ENCODE peak calls at places on chromosomes 13 and 19, in eight cellular contexts. A is GM23338; X is cardiac muscle cell; Q is brain microvascular endothelial cell; E is CD8-positive, alpha-beta T cell; R is A549; C is stomach; J is tibial artery. S is an unnamed sample.

GRCh38 chr13:30499338-30499737 is 33.6 kb upstream of the HMGB1 start:
- DNase-seq in A (no peak), E (no peak), C (no peak), Q (no peak), J (no peak), R (no peak), X (no peak), S (no peak)

GRCh38 chr13:109809216-109809890 is 23.0 kb upstream of the IRS2 start:
- DNase-seq in A (no peak), J (no peak), X (no peak), C (no peak), E (no peak), R (no peak), Q (no peak), S (no peak)

GRCh38 chr19:3034845-3035541 is 5.9 kb upstream of the TLE2 start:
- DNase-seq in Q (no peak), E (peak; percentile 39), R (no peak), C (peak; percentile 51), J (peak; percentile 77), X (peak; percentile 37), A (peak; percentile 53), S (no peak)

GRCh38 chr13:46866150-46866549 is 30.7 kb downstream of the HTR2A start:
- DNase-seq in A (peak; percentile 15), Q (peak; percentile 21), X (peak; percentile 24), R (no peak), C (no peak), E (no peak), J (no peak), S (no peak)

GRCh38 chr19:55452381-55453325 is 8.8 kb downstream of the ISOC2 start:
- DNase-seq in C (peak; percentile 49), A (peak; percentile 95), Q (peak; percentile 75), E (no peak), R (peak; percentile 66), J (no peak), X (peak; percentile 91), S (no peak)

GRCh38 chr19:19111138-19111835 is 27.0 kb downstream of the TMEM161A start:
- DNase-seq in Q (no peak), A (peak; percentile 57), J (no peak), C (no peak), R (no peak), E (no peak), X (no peak), S (no peak)

GRCh38 chr13:104408733-104409132 is 1342.5 kb upstream of the SLC10A2 start:
- DNase-seq in A (no peak), R (no peak), Q (no peak), J (no peak), E (no peak), X (no peak), C (no peak), S (no peak)

GRCh38 chr13:110915874-110916670 is 1.2 kb upstream of the ANKRD10 start:
- DNase-seq in R (no peak), J (no peak), E (no peak), C (no peak), A (no peak), X (no peak), Q (no peak), S (no peak)

GRCh38 chr13:70960841-70961443 is 852.7 kb upstream of the KLHL1 start:
- DNase-seq in Q (peak; percentile 20), R (no peak), J (no peak), C (no peak), A (peak; percentile 26), X (peak; percentile 48), E (no peak), S (no peak)

GRCh38 chr19:33775731-33776487 is 20.8 kb upstream of the KCTD15 start:
- DNase-seq in J (no peak), A (no peak), R (no peak), Q (no peak), C (no peak), X (no peak), E (no peak), S (no peak)

GRCh38 chr19:33772102-33772857 is 24.4 kb upstream of the KCTD15 start:
- DNase-seq in Q (no peak), R (no peak), E (no peak), A (no peak), C (no peak), X (no peak), J (no peak), S (no peak)

GRCh38 chr19:33772858-33773180 is 23.9 kb upstream of the KCTD15 start:
- DNase-seq in A (no peak), J (no peak), Q (no peak), X (no peak), R (no peak), E (no peak), C (no peak), S (no peak)

GRCh38 chr19:33774751-33775150 is 21.9 kb upstream of the KCTD15 start:
- DNase-seq in J (no peak), A (no peak), E (no peak), C (no peak), R (no peak), X (no peak), Q (no peak), S (no peak)

DNA sequence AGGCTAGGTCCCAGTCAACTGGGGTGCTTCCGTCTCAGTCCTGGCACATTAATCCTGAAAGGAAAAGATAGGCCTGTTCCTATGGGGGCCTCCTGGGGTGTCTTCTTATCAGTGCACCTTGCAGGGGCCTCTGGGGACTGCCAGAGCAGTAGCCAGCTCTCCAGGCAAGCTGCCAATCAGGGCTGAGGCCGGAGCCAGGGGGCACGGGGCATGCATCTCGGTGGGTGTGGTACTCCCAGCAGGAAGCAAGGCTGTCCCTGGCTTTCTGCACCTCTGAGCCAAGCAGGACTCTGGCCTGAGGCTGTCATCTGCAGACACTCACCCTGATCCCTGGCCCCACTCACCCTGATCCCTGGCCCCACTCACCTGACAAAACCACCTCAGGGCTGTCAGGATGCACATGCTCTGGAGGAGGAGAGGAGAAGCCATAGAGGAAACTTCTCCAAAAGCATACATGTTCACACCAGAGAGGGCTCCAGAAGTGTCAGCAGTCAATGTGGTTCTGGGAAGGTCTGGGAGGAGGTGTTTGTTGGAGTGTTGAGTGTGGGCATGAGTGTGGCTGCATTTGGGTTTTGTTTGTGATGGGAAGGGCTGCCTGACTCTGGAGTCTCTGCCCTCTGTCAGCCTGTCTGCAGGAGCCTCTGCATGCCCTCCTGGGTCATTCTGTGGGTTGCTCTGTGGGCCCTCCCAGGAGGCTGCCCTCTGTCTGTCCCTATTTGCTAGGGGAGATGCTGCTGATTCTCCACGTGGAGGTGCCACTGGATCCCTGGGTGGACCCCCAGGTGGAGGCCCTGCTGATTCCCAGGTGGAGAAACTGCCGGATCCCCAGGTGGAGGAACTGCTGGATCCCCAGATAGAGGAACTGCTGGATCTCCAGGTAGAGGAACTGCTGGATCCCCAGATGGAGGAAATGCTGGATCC is 22.7 kb upstream of the KCTD15 start:
- DNase-seq in C (no peak), X (no peak), R (no peak), E (no peak), J (no peak), A (no peak), Q (no peak), S (no peak)
- TF ChIP-seq CTCF in C (no peak), X (no peak), R (no peak), E (no peak), J (no peak), A (no peak), Q (no peak), S (no peak)

GRCh38 chr19:12938536-12939291 is at the start of gene CALR:
- DNase-seq in Q (no peak), A (no peak), R (no peak), J (peak; percentile 79), C (no peak), X (no peak), E (peak; percentile 41), S (no peak)

GRCh38 chr19:12940897-12941296 is 2.5 kb downstream of the CALR start:
- DNase-seq in R (no peak), Q (no peak), J (no peak), A (no peak), C (no peak), E (no peak), X (no peak), S (no peak)

GRCh38 chr19:12938054-12938535 is 314 bp upstream of the CALR start:
- DNase-seq in Q (peak; percentile 100), C (peak; percentile 100), E (peak; percentile 100), J (peak; percentile 100), R (peak; percentile 96), X (peak; percentile 100), A (peak; percentile 99), S (peak; percentile 100)

GRCh38 chr19:12939292-12939606 is 840 bp downstream of the CALR start:
- DNase-seq in R (no peak), C (no peak), X (no peak), Q (peak; percentile 57), A (no peak), E (peak; percentile 27), J (no peak), S (no peak)

GRCh38 chr19:12939908-12940533 is 1.6 kb downstream of the CALR start:
- DNase-seq in E (no peak), Q (no peak), J (no peak), X (no peak), A (no peak), C (no peak), R (no peak), S (no peak)
- H3K4me3 ChIP-seq in E (peak overlapping the region; percentile 91), Q (peak overlapping the region; percentile 99), J (peak overlapping the region; percentile 91), X (peak overlapping the region; percentile 90), A (peak overlapping the region; percentile 99), C (peak overlapping the region; percentile 89), R (peak overlapping the region; percentile 100), S (peak overlapping the region; percentile 92)

DNA sequence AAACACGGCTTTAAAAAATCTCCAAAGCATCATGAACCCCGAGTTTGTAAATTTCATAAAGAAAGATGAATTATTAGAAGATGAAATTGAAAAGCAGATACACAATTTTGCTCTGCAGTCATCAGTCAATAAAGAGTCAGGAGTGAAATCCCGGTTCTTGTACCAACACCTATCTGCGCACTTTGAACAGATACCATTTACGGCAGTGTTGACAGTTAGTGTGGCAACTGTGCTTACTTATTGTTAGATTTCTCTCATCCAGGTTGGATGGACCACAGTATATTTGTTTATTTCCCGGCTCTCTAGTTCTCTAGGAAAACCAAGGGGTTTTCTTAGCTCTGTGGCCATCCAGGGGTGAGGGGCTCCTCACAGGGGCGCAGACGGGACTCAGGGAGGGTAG is 106.8 kb upstream of the C1QTNF9B start:
- DNase-seq in X (no peak), Q (no peak), R (no peak), C (no peak), J (no peak), E (no peak), A (no peak), S (no peak)
- H3K27ac ChIP-seq in X (no peak overlapping the region), Q (no peak overlapping the region), R (no peak overlapping the region), C (no peak overlapping the region), J (no peak overlapping the region), E (no peak overlapping the region), A (no peak overlapping the region), S (no peak overlapping the region)

DNA sequence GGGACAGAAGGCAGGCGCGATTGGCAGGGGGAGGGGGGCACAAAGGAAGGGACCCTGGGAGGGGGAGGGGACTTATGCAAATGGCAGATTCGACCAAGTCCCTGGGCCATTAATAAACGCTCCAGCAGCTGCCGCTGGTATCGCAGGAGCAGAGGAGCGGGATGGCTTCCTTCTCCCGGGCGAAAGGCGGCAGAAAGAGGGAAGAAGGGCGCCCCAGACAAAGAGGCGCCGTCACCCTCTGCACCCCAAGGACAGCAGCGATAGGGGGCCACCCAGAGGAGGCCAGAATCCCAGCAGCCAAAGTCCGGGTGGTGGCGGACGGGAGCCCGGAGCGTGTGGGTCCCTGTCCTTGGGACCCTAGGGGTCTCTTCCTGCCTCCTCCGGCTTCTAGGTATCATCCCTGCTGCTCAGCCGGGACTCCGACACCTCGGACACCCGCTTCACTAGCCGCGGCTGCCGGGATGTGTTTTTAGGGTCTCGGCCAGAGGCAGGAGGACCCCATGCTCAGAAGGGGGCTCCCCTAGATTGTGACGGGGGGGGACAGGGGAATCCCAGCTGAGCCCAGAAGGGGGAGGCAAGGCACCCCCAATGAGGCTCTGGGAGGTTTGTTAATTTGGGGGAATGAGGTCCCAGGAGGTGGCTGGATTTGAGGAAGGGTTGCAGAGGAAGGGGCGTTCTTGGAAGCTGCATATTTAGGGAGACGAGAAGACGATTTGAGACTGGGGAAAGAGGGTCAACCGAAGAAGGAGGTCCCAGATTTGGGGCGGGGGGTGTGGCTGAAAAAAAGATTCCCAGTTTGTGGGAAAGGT is 1.7 kb downstream of the PTPRS start:
- DNase-seq in A (peak; percentile 85), J (no peak), X (peak; percentile 73), E (no peak), Q (no peak), R (no peak), C (no peak), S (no peak)
- TF ChIP-seq CTCF in A (peak; percentile 14), J (no peak), X (no peak), E (no peak), Q (no peak), R (no peak), C (no peak), S (no peak)